ENCODE peak calls at places on chromosome 3, in four cellular contexts. One of them, this sample, is unnamed.

GRCh38 chr3:139530717-139531116 is 8.8 kb downstream of the RBP1 start:
- DNase-seq in activated naive CD8-positive, alpha-beta T cell treated with anti-CD3 and anti-CD28 coated beads, Interleukin-2, amount 50 U/mL, for 24 hours: no peak
- DNase-seq in CD8-positive, alpha-beta T cell: no peak
- DNase-seq in epithelial cell of proximal tubule: no peak
- DNase-seq in this sample: no peak

GRCh38 chr3:8136553-8136952 is 365.1 kb upstream of the LMCD1 start:
- DNase-seq in CD8-positive, alpha-beta T cell: no peak
- DNase-seq in activated naive CD8-positive, alpha-beta T cell treated with anti-CD3 and anti-CD28 coated beads, Interleukin-2, amount 50 U/mL, for 24 hours: no peak
- DNase-seq in epithelial cell of proximal tubule: no peak
- DNase-seq in this sample: no peak

GRCh38 chr3:66463734-66464511 is 36.9 kb downstream of the LRIG1 start:
- DNase-seq in epithelial cell of proximal tubule: no peak
- DNase-seq in CD8-positive, alpha-beta T cell: no peak
- DNase-seq in activated naive CD8-positive, alpha-beta T cell treated with anti-CD3 and anti-CD28 coated beads, Interleukin-2, amount 50 U/mL, for 24 hours: no peak
- DNase-seq in this sample: no peak

GRCh38 chr3:109930592-109930991 is 593.2 kb upstream of the DPPA4 start:
- DNase-seq in CD8-positive, alpha-beta T cell: no peak
- DNase-seq in activated naive CD8-positive, alpha-beta T cell treated with anti-CD3 and anti-CD28 coated beads, Interleukin-2, amount 50 U/mL, for 24 hours: no peak
- DNase-seq in epithelial cell of proximal tubule: no peak
- DNase-seq in this sample: no peak

GRCh38 chr3:96806336-96806735 is 8.1 kb upstream of the EPHA6 start:
- DNase-seq in CD8-positive, alpha-beta T cell: no peak
- DNase-seq in activated naive CD8-positive, alpha-beta T cell treated with anti-CD3 and anti-CD28 coated beads, Interleukin-2, amount 50 U/mL, for 24 hours: no peak
- DNase-seq in epithelial cell of proximal tubule: no peak
- DNase-seq in this sample: no peak

GRCh38 chr3:32551087-32551486 is 19.6 kb downstream of the DYNC1LI1 start:
- DNase-seq in epithelial cell of proximal tubule: no peak
- DNase-seq in CD8-positive, alpha-beta T cell: no peak
- DNase-seq in activated naive CD8-positive, alpha-beta T cell treated with anti-CD3 and anti-CD28 coated beads, Interleukin-2, amount 50 U/mL, for 24 hours: no peak
- DNase-seq in this sample: no peak

GRCh38 chr3:126948980-126949535 is 33.9 kb upstream of the PLXNA1 start:
- DNase-seq in epithelial cell of proximal tubule: no peak
- DNase-seq in activated naive CD8-positive, alpha-beta T cell treated with anti-CD3 and anti-CD28 coated beads, Interleukin-2, amount 50 U/mL, for 24 hours: no peak
- DNase-seq in CD8-positive, alpha-beta T cell: no peak
- DNase-seq in this sample: no peak

GRCh38 chr3:153144779-153145178 is 17.2 kb upstream of the RAP2B start:
- DNase-seq in CD8-positive, alpha-beta T cell: no peak
- DNase-seq in epithelial cell of proximal tubule: no peak
- DNase-seq in activated naive CD8-positive, alpha-beta T cell treated with anti-CD3 and anti-CD28 coated beads, Interleukin-2, amount 50 U/mL, for 24 hours: no peak
- DNase-seq in this sample: no peak

GRCh38 chr3:69204315-69204957 is 82.0 kb upstream of the LMOD3 start:
- DNase-seq in CD8-positive, alpha-beta T cell: no peak
- DNase-seq in epithelial cell of proximal tubule: no peak
- DNase-seq in activated naive CD8-positive, alpha-beta T cell treated with anti-CD3 and anti-CD28 coated beads, Interleukin-2, amount 50 U/mL, for 24 hours: no peak
- DNase-seq in this sample: peak; percentile 76

GRCh38 chr3:101850327-101851048 is 1.2 kb downstream of the NFKBIZ start:
- DNase-seq in epithelial cell of proximal tubule: no peak
- DNase-seq in activated naive CD8-positive, alpha-beta T cell treated with anti-CD3 and anti-CD28 coated beads, Interleukin-2, amount 50 U/mL, for 24 hours: peak; percentile 46
- DNase-seq in CD8-positive, alpha-beta T cell: peak; percentile 35
- DNase-seq in this sample: peak; percentile 79

GRCh38 chr3:20316238-20316637 is 130.2 kb upstream of the SGO1 start:
- DNase-seq in activated naive CD8-positive, alpha-beta T cell treated with anti-CD3 and anti-CD28 coated beads, Interleukin-2, amount 50 U/mL, for 24 hours: no peak
- DNase-seq in CD8-positive, alpha-beta T cell: no peak
- DNase-seq in epithelial cell of proximal tubule: peak; percentile 4
- DNase-seq in this sample: no peak

GRCh38 chr3:58039609-58040008 is 31.4 kb downstream of the FLNB start:
- DNase-seq in activated naive CD8-positive, alpha-beta T cell treated with anti-CD3 and anti-CD28 coated beads, Interleukin-2, amount 50 U/mL, for 24 hours: no peak
- DNase-seq in CD8-positive, alpha-beta T cell: no peak
- DNase-seq in epithelial cell of proximal tubule: no peak
- DNase-seq in this sample: no peak